ENCODE peak calls at places on chromosomes 3 and 15, in nine cellular contexts. J is epithelial cell of esophagus, Q is cardiac fibroblast, C is NT2/D1, I is HL-60, O is fibroblast of the aortic adventitia, Y is thoracic aorta, G is A549, E is GM12865. V is an unnamed sample.
A peak's percentile ranks its signal among the peaks of the same experiment; 100 is the strongest.

GRCh38 chr15:56042982-56043980 is 49.9 kb upstream of the NEDD4 start:
- DNase-seq in J (no peak), Q (peak; percentile 27), C (no peak), I (no peak), O (peak; percentile 15), Y (no peak), G (no peak), E (peak; percentile 43), V (no peak)

GRCh38 chr3:4398906-4399305 is 68.2 kb downstream of the SUMF1 start:
- DNase-seq in J (no peak), Q (no peak), C (no peak), I (no peak), O (no peak), Y (no peak), G (no peak), E (no peak), V (no peak)

GRCh38 chr15:62857411-62857853 is 185.1 kb upstream of the TPM1 start:
- DNase-seq in J (peak; percentile 93), Q (no peak), C (no peak), I (no peak), O (no peak), Y (no peak), G (peak; percentile 47), E (no peak), V (no peak)

GRCh38 chr3:101229681-101230080 is 90.7 kb downstream of the IMPG2 start:
- DNase-seq in J (no peak), Q (peak; percentile 15), C (no peak), I (no peak), O (peak; percentile 21), Y (no peak), G (no peak), E (no peak), V (no peak)

GRCh38 chr15:89003865-89004725 is 84.2 kb upstream of the ABHD2 start:
- DNase-seq in J (peak; percentile 29), Q (peak; percentile 78), C (no peak), I (no peak), O (peak; percentile 43), Y (no peak), G (peak; percentile 78), E (peak; percentile 39), V (no peak)

GRCh38 chr15:63389902-63390301 is 8.3 kb upstream of the CA12 start:
- DNase-seq in J (peak; percentile 77), Q (no peak), C (no peak), I (no peak), O (no peak), Y (no peak), G (no peak), E (peak; percentile 40), V (no peak)

GRCh38 chr15:25608926-25609325 is 170.1 kb upstream of the UBE3A start:
- DNase-seq in J (no peak), Q (no peak), C (no peak), I (no peak), O (no peak), Y (no peak), G (no peak), E (no peak), V (no peak)

GRCh38 chr15:38254065-38254883 is 1.6 kb downstream of the SPRED1 start:
- DNase-seq in J (peak; percentile 84), Q (peak; percentile 78), C (no peak), I (peak; percentile 39), O (peak; percentile 69), Y (no peak), G (peak; percentile 31), E (peak; percentile 60), V (peak; percentile 22)

DNA sequence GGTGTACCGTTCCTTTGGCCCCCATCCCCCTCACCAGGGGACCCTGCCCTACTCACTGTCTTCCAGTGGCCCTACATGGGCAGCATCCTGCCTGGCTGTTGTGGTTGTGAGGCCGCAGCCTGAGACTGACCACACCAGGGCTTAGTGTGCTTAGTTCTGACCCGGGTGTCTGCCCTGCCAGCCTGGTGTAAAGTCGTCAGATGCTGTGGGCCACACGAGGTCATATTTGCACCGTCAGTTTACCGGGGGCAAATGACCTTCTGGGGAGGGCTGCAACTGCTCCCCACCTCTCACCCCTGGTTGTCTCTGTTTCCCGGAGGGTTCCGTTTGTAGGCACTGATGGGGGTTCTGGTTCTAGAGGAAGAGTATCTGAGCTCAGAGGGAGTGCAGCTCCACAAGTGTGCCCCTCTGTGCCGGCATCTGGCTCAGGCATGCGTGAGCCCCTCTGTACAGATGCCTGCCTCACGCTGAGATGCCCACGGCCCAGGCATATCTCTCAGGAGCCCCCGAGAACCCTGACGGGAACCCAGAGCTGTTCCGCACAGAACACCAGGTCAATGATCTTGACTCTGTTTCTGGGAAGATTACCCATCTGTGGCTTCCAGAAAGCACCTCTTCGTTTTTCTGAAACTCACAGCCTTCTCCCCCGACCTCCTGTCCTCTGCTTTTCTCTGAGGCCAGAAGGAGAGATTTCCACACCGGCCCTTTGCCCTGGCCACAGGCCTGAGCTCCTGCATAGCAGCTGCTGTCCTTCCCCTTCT is 19.2 kb downstream of the KLF13 start:
- DNase-seq in J (no peak), Q (no peak), C (no peak), I (no peak), O (no peak), Y (no peak), G (no peak), E (peak; percentile 69), V (no peak)
- H3K4me3 ChIP-seq in J (no peak overlapping the region), Q (no peak overlapping the region), C (no peak overlapping the region), I (no peak overlapping the region), O (no peak overlapping the region), Y (peak overlapping the region; percentile 16), G (no peak overlapping the region), E (peak overlapping the region; percentile 75), V (no peak overlapping the region)

GRCh38 chr3:195421410-195421809 is 21.4 kb downstream of the ACAP2 start:
- DNase-seq in J (peak; percentile 27), Q (peak; percentile 49), C (no peak), I (no peak), O (peak; percentile 38), Y (no peak), G (no peak), E (no peak), V (no peak)

DNA sequence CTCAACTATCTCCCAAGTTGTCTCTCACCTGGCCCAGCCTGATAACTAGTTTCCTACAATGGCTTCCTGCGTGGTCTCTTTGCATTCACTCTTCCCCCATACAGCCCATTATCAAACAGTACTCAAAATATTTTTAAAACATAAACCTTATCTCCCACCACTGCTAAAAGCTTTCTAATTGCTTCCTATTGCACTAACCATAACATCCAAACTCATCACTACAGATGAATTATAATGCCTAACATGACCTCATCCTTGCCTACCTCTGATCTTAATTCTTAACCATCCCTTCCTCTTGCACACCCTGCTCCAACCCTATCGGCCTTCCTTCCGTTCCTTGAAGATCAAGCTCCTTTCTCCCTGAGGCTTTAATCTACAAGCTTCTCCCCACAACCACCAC is 17.0 kb downstream of the ACAP2 start:
- DNase-seq in J (no peak), Q (no peak), C (no peak), I (no peak), O (no peak), Y (no peak), G (no peak), E (no peak), V (no peak)
- H3K4me3 ChIP-seq in J (no peak overlapping the region), Q (no peak overlapping the region), C (no peak overlapping the region), I (no peak overlapping the region), O (no peak overlapping the region), Y (no peak overlapping the region), G (no peak overlapping the region), E (no peak overlapping the region), V (no peak overlapping the region)

GRCh38 chr3:33790091-33790490 is 8.3 kb upstream of the PDCD6IP start:
- DNase-seq in J (peak; percentile 67), Q (no peak), C (no peak), I (no peak), O (no peak), Y (no peak), G (peak; percentile 18), E (no peak), V (no peak)

GRCh38 chr3:33791477-33792166 is 6.8 kb upstream of the PDCD6IP start:
- DNase-seq in J (peak; percentile 99), Q (peak; percentile 70), C (no peak), I (peak; percentile 90), O (no peak), Y (no peak), G (peak; percentile 37), E (peak; percentile 9), V (no peak)

GRCh38 chr3:33786565-33787327 is 11.7 kb upstream of the PDCD6IP start:
- DNase-seq in J (no peak), Q (no peak), C (no peak), I (no peak), O (no peak), Y (no peak), G (no peak), E (no peak), V (no peak)

GRCh38 chr3:33789183-33789954 is 9.1 kb upstream of the PDCD6IP start:
- DNase-seq in J (no peak), Q (no peak), C (peak; percentile 83), I (no peak), O (no peak), Y (no peak), G (no peak), E (no peak), V (no peak)

DNA sequence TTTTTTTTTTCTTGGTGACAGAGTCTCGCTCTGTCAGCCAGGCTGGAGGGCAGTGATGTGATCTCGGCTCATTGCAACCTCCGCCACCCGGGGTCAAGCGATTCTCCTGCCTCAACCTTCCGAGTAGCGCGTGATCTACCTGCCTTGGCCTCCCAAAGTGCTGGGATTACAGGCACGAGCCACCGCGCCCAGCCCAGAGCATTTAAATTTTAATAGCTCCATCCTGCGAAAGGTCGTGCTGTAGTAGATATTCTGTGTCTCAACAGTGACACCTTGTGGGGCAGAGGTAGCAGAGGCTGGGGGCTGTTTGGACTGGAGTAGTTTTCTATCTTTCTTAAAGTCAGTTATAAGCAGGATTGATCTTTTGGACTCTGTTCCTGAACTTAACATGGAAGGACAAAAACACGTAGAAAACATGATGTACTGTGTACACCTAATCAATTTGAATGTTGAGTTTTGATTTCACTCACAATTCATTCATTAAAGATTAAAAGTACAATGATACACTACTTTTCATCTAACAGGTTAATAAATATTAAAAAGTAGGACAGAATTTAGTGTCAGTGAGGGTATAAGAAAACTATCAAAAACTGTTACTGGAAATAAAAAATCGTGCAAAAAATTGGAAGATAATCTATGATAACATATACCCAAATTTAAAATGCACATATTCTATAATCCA is 11.0 kb upstream of the PDCD6IP start:
- DNase-seq in J (peak; percentile 77), Q (peak; percentile 82), C (peak; percentile 74), I (peak; percentile 67), O (peak; percentile 80), Y (peak; percentile 6), G (peak; percentile 72), E (peak; percentile 83), V (peak; percentile 25)
- H3K4me3 ChIP-seq in J (no peak overlapping the region), Q (peak overlapping the region; percentile 30), C (no peak overlapping the region), I (no peak overlapping the region), O (peak overlapping the region; percentile 34), Y (peak overlapping the region; percentile 62), G (peak overlapping the region; percentile 35), E (peak overlapping the region; percentile 25), V (peak overlapping the region; percentile 32)

DNA sequence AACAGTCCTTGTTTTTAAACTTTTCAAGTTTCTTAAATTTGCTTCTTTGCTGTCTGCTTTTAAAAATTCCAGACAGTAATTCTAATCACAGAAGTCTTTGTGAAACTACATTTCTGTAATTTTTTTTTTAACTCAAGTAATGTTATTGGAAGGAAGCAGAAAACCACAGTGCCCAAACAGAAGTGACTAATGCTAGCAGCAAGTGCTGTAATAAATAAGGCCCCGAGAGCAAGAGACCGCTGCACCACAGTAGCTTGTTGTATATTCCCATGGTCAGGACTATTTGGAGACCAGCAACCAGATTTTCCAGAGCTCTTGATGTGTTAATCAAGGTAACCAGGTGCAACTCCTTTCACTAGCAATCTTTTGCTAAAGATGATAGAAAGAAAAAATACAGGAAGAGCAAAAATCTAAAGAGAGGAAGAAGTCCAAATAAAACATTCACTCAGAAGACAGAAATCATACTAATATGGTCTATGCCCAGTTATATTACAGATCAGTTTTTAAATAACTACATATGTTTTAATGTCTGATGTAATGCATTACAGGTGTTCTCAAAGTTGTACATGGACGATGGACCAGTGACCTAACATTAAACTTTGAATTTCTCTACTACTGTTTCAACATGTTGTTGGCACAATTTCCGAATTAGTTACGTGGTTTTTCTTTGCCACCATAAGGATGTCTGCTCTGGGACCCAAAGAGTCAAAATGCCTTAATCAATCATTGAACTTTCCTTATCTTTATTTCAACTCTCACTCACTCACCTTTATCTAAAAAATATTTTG is 36.4 kb downstream of the WWTR1 start:
- DNase-seq in J (peak; percentile 62), Q (peak; percentile 90), C (no peak), I (peak; percentile 3), O (peak; percentile 94), Y (no peak), G (no peak), E (peak; percentile 66), V (peak; percentile 70)
- H3K4me3 ChIP-seq in J (no peak overlapping the region), Q (no peak overlapping the region), C (no peak overlapping the region), I (no peak overlapping the region), O (no peak overlapping the region), Y (no peak overlapping the region), G (no peak overlapping the region), E (no peak overlapping the region), V (no peak overlapping the region)

V was measured in skeletal muscle cell.